ENCODE peak calls at places on chromosomes 13 and 19, in ten cellular contexts. R is H54; D is CD4-positive, CD25-positive, alpha-beta regulatory T cell; Q is stimulated activated CD8-positive, alpha-beta memory T cell treated with anti-CD3 and anti-CD28 coated beads, Interleukin-7, amount 100 ng/mL, for 48 hours; X is GM12865; G is NCI-H345; T is non-pigmented ciliary epithelial cell; O is OCI-LY7; V is activated naive CD8-positive, alpha-beta T cell treated with anti-CD3 and anti-CD28 coated beads for 36 hours; A is PC-3. J is an unnamed sample.

GRCh38 chr19:50556236-50557008 is 11.8 kb downstream of the LRRC4B start:
- DNase-seq in R (peak), D (peak), Q (peak), X (peak), G (peak), T (no peak), O (peak), V (peak), A (peak), J (peak)

GRCh38 chr19:55088543-55089265 is 13.0 kb downstream of the EPS8L1 start:
- DNase-seq in R (peak), D (peak), Q (peak), X (peak), G (peak), T (no peak), O (peak), V (peak), A (peak), J (peak)

GRCh38 chr13:114134111-114134943 is 1.9 kb upstream of the RASA3 start:
- DNase-seq in R (no peak), D (peak), Q (no peak), X (peak), G (no peak), T (no peak), O (no peak), V (no peak), A (no peak), J (no peak)

GRCh38 chr13:20408181-20408580 is 117.5 kb downstream of the CRYL1 start:
- DNase-seq in R (no peak), D (no peak), Q (no peak), X (no peak), G (no peak), T (no peak), O (no peak), V (no peak), A (no peak), J (no peak)

GRCh38 chr13:99555149-99555548 is 53.9 kb downstream of the TM9SF2 start:
- DNase-seq in R (no peak), D (no peak), Q (no peak), X (no peak), G (no peak), T (no peak), O (no peak), V (no peak), A (no peak), J (no peak)

GRCh38 chr13:99590519-99591011 is 89.3 kb downstream of the TM9SF2 start:
- DNase-seq in R (no peak), D (no peak), Q (no peak), X (no peak), G (no peak), T (no peak), O (no peak), V (no peak), A (no peak), J (no peak)

GRCh38 chr19:21082011-21082975 is at the start of gene ZNF714:
- DNase-seq in R (peak), D (peak), Q (peak), X (peak), G (peak), T (peak), O (peak), V (peak), A (peak), J (peak)

GRCh38 chr19:58330458-58330857 is 3.7 kb downstream of the ZSCAN22 start:
- DNase-seq in R (peak), D (no peak), Q (no peak), X (no peak), G (no peak), T (peak), O (no peak), V (no peak), A (peak), J (no peak)

GRCh38 chr19:1264801-1265610 is 4.1 kb upstream of the CIRBP start:
- DNase-seq in R (peak), D (no peak), Q (no peak), X (peak), G (no peak), T (no peak), O (peak), V (no peak), A (peak), J (peak)

GRCh38 chr13:40194204-40194806 is 472.1 kb downstream of the FOXO1 start:
- DNase-seq in R (no peak), D (no peak), Q (no peak), X (no peak), G (no peak), T (no peak), O (no peak), V (no peak), A (no peak), J (no peak)

GRCh38 chr19:5540208-5540607 is 27.5 kb downstream of the TINCR start:
- DNase-seq in R (no peak), D (no peak), Q (no peak), X (no peak), G (no peak), T (no peak), O (no peak), V (no peak), A (no peak), J (no peak)

GRCh38 chr13:29594310-29594709 is 1.2 kb downstream of the SLC7A1 start:
- DNase-seq in R (peak), D (peak), Q (peak), X (peak), G (peak), T (no peak), O (peak), V (peak), A (peak), J (peak)

GRCh38 chr19:28644261-28644660 is 568.7 kb downstream of the UQCRFS1 start:
- DNase-seq in R (no peak), D (no peak), Q (no peak), X (no peak), G (no peak), T (no peak), O (no peak), V (no peak), A (no peak), J (no peak)

GRCh38 chr13:75480691-75481175 is 1.2 kb downstream of the TBC1D4 start:
- DNase-seq in R (no peak), D (peak), Q (peak), X (peak), G (peak), T (no peak), O (peak), V (peak), A (peak), J (peak)

GRCh38 chr13:59774511-59774911 is 389.2 kb downstream of the DIAPH3 start:
- DNase-seq in R (no peak), D (no peak), Q (no peak), X (no peak), G (no peak), T (peak), O (no peak), V (no peak), A (peak), J (no peak)

GRCh38 chr13:112066624-112067004 is 335 bp upstream of the SOX1 start:
- DNase-seq in R (no peak), D (peak), Q (peak), X (no peak), G (peak), T (no peak), O (no peak), V (peak), A (no peak), J (no peak)

GRCh38 chr13:98272549-98272948 is 95.5 kb upstream of the RNF113B start:
- DNase-seq in R (no peak), D (no peak), Q (no peak), X (no peak), G (no peak), T (no peak), O (no peak), V (no peak), A (no peak), J (no peak)

GRCh38 chr19:3623716-3624115 is 2.9 kb downstream of the CACTIN start:
- DNase-seq in R (no peak), D (no peak), Q (no peak), X (no peak), G (no peak), T (no peak), O (no peak), V (no peak), A (no peak), J (no peak)

GRCh38 chr13:80586356-80586755 is 245.4 kb upstream of the SPRY2 start:
- DNase-seq in R (no peak), D (no peak), Q (no peak), X (no peak), G (no peak), T (no peak), O (no peak), V (no peak), A (no peak), J (no peak)

GRCh38 chr13:98033277-98034247 is 80.1 kb downstream of the IPO5 start:
- DNase-seq in R (no peak), D (no peak), Q (no peak), X (peak), G (no peak), T (peak), O (no peak), V (no peak), A (peak), J (no peak)

GRCh38 chr13:78102121-78102677 is 183.6 kb upstream of the EDNRB start:
- DNase-seq in R (no peak), D (no peak), Q (no peak), X (peak), G (no peak), T (peak), O (no peak), V (no peak), A (peak), J (peak)

J was measured in GM13976.